ENCODE peak calls at places on chromosomes 4 and X, in eight cellular contexts. S is lower leg skin, M is HTR-8/SVneo, O is NCI-H748 treated with DMSO at 0.1 percent for 48 hours, G is AG04450, Q is left lung, P is NCI-H2107, B is heart right ventricle. J is an unnamed sample.

GRCh38 chr4:173317003-173317402 is 17.2 kb downstream of the HMGB2 start:
- DNase-seq in G (no peak), S (no peak), B (no peak), Q (no peak), O (no peak), P (no peak), M (no peak), J (no peak)

GRCh38 chr4:80257851-80258250 is 8.6 kb upstream of the FGF5 start:
- DNase-seq in O (peak; percentile 9), B (no peak), Q (no peak), P (no peak), S (no peak), M (no peak), G (no peak), J (no peak)

GRCh38 chr4:27836505-27836904 is 975.9 kb downstream of the STIM2 start:
- DNase-seq in M (no peak), B (no peak), G (no peak), S (no peak), P (no peak), Q (no peak), O (no peak), J (no peak)

GRCh38 chr4:120916937-120917336 is 5.6 kb downstream of the PRDM5 start:
- DNase-seq in M (no peak), S (no peak), O (no peak), P (no peak), G (no peak), Q (no peak), B (no peak), J (no peak)

GRCh38 chr4:100049872-100050271 is 99.8 kb upstream of the H2AZ1 start:
- DNase-seq in B (no peak), M (no peak), O (no peak), S (no peak), P (no peak), Q (no peak), G (no peak), J (no peak)

GRCh38 chrX:134406230-134406794 is 53.7 kb upstream of the HPRT1 start:
- DNase-seq in O (no peak), Q (no peak), B (no peak), S (no peak), M (no peak), G (no peak), P (no peak), J (no peak)

GRCh38 chr4:133555671-133556070 is 406.6 kb downstream of the PCDH10 start:
- DNase-seq in P (no peak), O (no peak), B (no peak), S (no peak), G (no peak), Q (no peak), M (no peak), J (no peak)

GRCh38 chr4:185700048-185700447 is 111.9 kb downstream of the SORBS2 start:
- DNase-seq in S (no peak), Q (no peak), O (no peak), G (no peak), M (no peak), B (no peak), P (no peak), J (no peak)

GRCh38 chr4:182179751-182180150 is 63.5 kb upstream of the TENM3 start:
- DNase-seq in B (no peak), O (no peak), S (no peak), G (no peak), M (no peak), P (no peak), Q (no peak), J (no peak)

GRCh38 chr4:140315970-140316369 is 57.5 kb upstream of the SCOC start:
- DNase-seq in M (no peak), Q (no peak), P (no peak), B (no peak), O (no peak), S (no peak), G (no peak), J (no peak)

GRCh38 chr4:15690020-15690809 is 8.6 kb downstream of the FAM200B start:
- DNase-seq in O (no peak), P (no peak), Q (no peak), M (peak; percentile 63), S (no peak), B (no peak), G (peak; percentile 65), J (no peak)

GRCh38 chrX:153598541-153599191 is at the start of gene CCNQ:
- DNase-seq in P (no peak), S (no peak), G (no peak), O (peak; percentile 11), M (no peak), B (peak; percentile 21), Q (no peak), J (no peak)

GRCh38 chr4:118814901-118815300 is 21.0 kb downstream of the SEC24D start:
- DNase-seq in M (no peak), B (no peak), Q (no peak), S (no peak), G (no peak), P (no peak), O (no peak), J (no peak)

GRCh38 chr4:78018271-78019049 is 38.7 kb upstream of the FRAS1 start:
- DNase-seq in M (no peak), G (no peak), P (no peak), B (no peak), Q (no peak), S (no peak), O (no peak), J (no peak)

GRCh38 chr4:139988863-139989765 is 164.9 kb downstream of the MAML3 start:
- DNase-seq in B (no peak), P (no peak), M (peak; percentile 80), Q (no peak), O (no peak), S (peak; percentile 50), G (peak; percentile 78), J (peak; percentile 65)